ENCODE peak calls at places on chromosomes 5 and 9, in seven cellular contexts. T is stimulated activated CD8-positive, alpha-beta memory T cell treated with anti-CD3 and anti-CD28 coated beads, Interleukin-7, amount 100 ng/mL, for 1 hour; L is ELF-1; K is esophagus muscularis mucosa; U is nucleus accumbens; W is CD4-positive, alpha-beta T cell; O is caudate nucleus. X is an unnamed sample.
A peak's percentile ranks its signal among the peaks of the same experiment; 100 is the strongest.

GRCh38 chr5:150303660-150304411 is 1.1 kb upstream of the ARSI start:
- DNase-seq in T (no peak), L (peak; percentile 19), K (no peak), U (no peak), W (no peak), O (no peak), X (no peak)

GRCh38 chr5:130323804-130324454 is 419.7 kb downstream of the CHSY3 start:
- DNase-seq in T (no peak), L (no peak), K (no peak), U (no peak), W (no peak), O (no peak), X (peak; percentile 85)

GRCh38 chr5:142293486-142293885 is 31.3 kb downstream of the SPRY4 start:
- DNase-seq in T (no peak), L (no peak), K (no peak), U (no peak), W (no peak), O (no peak), X (no peak)

GRCh38 chr5:109907751-109908150 is 218.0 kb downstream of the MAN2A1 start:
- DNase-seq in T (no peak), L (no peak), K (no peak), U (no peak), W (no peak), O (no peak), X (no peak)

GRCh38 chr5:773517-774264 is 10.8 kb downstream of the ZDHHC11B start:
- DNase-seq in T (no peak), L (peak; percentile 1), K (peak; percentile 47), U (no peak), W (no peak), O (no peak), X (no peak)

GRCh38 chr5:132458651-132459030 is 31.9 kb downstream of the IRF1 start:
- DNase-seq in T (no peak), L (no peak), K (no peak), U (no peak), W (no peak), O (no peak), X (no peak)

GRCh38 chr5:147547730-147548129 is 37.9 kb upstream of the DPYSL3 start:
- DNase-seq in T (no peak), L (no peak), K (no peak), U (no peak), W (no peak), O (no peak), X (no peak)

GRCh38 chr9:83992901-83993300 is 12.3 kb downstream of the RMI1 start:
- DNase-seq in T (no peak), L (no peak), K (no peak), U (no peak), W (no peak), O (no peak), X (no peak)

GRCh38 chr9:69396759-69397158 is 71.7 kb downstream of the ENTREP1 start:
- DNase-seq in T (no peak), L (no peak), K (no peak), U (no peak), W (no peak), O (no peak), X (no peak)

GRCh38 chr5:82100303-82101077 is 128.7 kb downstream of the ATG10 start:
- DNase-seq in T (no peak), L (peak; percentile 11), K (no peak), U (no peak), W (no peak), O (no peak), X (no peak)

GRCh38 chr5:154042751-154043150 is 4.0 kb downstream of the MFAP3 start:
- DNase-seq in T (no peak), L (no peak), K (no peak), U (no peak), W (no peak), O (no peak), X (no peak)

GRCh38 chr5:173291722-173292658 is 36.2 kb downstream of the STC2 start:
- DNase-seq in T (no peak), L (peak; percentile 67), K (no peak), U (no peak), W (no peak), O (no peak), X (no peak)

GRCh38 chr5:79229357-79230174 is 6.4 kb upstream of the JMY start:
- DNase-seq in T (no peak), L (no peak), K (no peak), U (no peak), W (no peak), O (no peak), X (no peak)

GRCh38 chr5:128800377-128800776 is 164.9 kb upstream of the SLC27A6 start:
- DNase-seq in T (no peak), L (no peak), K (no peak), U (no peak), W (no peak), O (no peak), X (no peak)

GRCh38 chr5:56409331-56410190 is 176.4 kb upstream of the ANKRD55 start:
- DNase-seq in T (no peak), L (peak; percentile 63), K (no peak), U (no peak), W (no peak), O (no peak), X (no peak)

GRCh38 chr9:76649894-76650293 is 114.3 kb upstream of the PCA3 start:
- DNase-seq in T (no peak), L (no peak), K (no peak), U (no peak), W (no peak), O (no peak), X (no peak)

GRCh38 chr5:149205625-149206523 is 64.6 kb downstream of the ABLIM3 start:
- DNase-seq in T (no peak), L (no peak), K (no peak), U (no peak), W (no peak), O (no peak), X (no peak)

GRCh38 chr9:3863114-3863528 is 337.3 kb upstream of the RFX3 start:
- DNase-seq in T (no peak), L (no peak), K (no peak), U (no peak), W (no peak), O (peak; percentile 16), X (no peak)

GRCh38 chr5:141040093-141040762 is 10.9 kb upstream of the PCDHB1 start:
- DNase-seq in T (no peak), L (peak; percentile 89), K (no peak), U (peak; percentile 24), W (no peak), O (peak; percentile 32), X (no peak)

GRCh38 chr5:167903243-167903642 is 388.2 kb upstream of the WWC1 start:
- DNase-seq in T (no peak), L (no peak), K (no peak), U (no peak), W (no peak), O (no peak), X (no peak)

GRCh38 chr5:55226027-55226933 is 835 bp downstream of the MCIDAS start:
- DNase-seq in T (no peak), L (peak; percentile 88), K (peak; percentile 10), U (no peak), W (no peak), O (no peak), X (peak; percentile 95)

X was measured in Karpas-422.